ENCODE peak calls at places on chromosomes 4 and X, in four cellular contexts. S is NCI-H446 treated with DMSO at 0.1 percent for 48 hours, M is RPMI8226, Z is D341Med. H is an unnamed sample.

GRCh38 chrX:108020631-108021030 is 24.2 kb upstream of the VSIG1 start:
- DNase-seq in S (no peak), Z (no peak), M (peak; percentile 11), H (peak; percentile 1)

GRCh38 chr4:28082686-28083390 is 1222.2 kb downstream of the STIM2 start:
- DNase-seq in S (no peak), M (no peak), Z (no peak), H (no peak)

GRCh38 chr4:176393306-176394013 is 73.7 kb downstream of the SPCS3 start:
- DNase-seq in S (no peak), M (no peak), Z (no peak), H (no peak)

GRCh38 chr4:911221-911751 is 20.8 kb downstream of the GAK start:
- DNase-seq in M (no peak), S (no peak), Z (no peak), H (no peak)

GRCh38 chrX:43703211-43703791 is 47.2 kb downstream of the MAOA start:
- DNase-seq in M (no peak), Z (no peak), S (no peak), H (no peak)

GRCh38 chr4:72919937-72920336 is 149.6 kb downstream of the COX18 start:
- DNase-seq in Z (no peak), S (no peak), M (no peak), H (no peak)

GRCh38 chr4:114659386-114660008 is 60.9 kb downstream of the UGT8 start:
- DNase-seq in Z (peak; percentile 74), S (peak; percentile 35), M (peak; percentile 56), H (peak; percentile 64)

GRCh38 chrX:47706575-47706974 is 47.6 kb upstream of the UXT start:
- DNase-seq in S (no peak), Z (no peak), M (no peak), H (no peak)

GRCh38 chrX:25020391-25021131 is 4.8 kb upstream of the ARX start:
- DNase-seq in S (no peak), Z (peak; percentile 87), M (peak; percentile 35), H (peak; percentile 70)

GRCh38 chr4:63728480-63729177 is 680.6 kb downstream of the TECRL start:
- DNase-seq in S (no peak), M (no peak), Z (no peak), H (peak; percentile 18)

GRCh38 chr4:76677571-76678326 is 220.2 kb downstream of the SOWAHB start:
- DNase-seq in Z (no peak), M (no peak), S (no peak), H (no peak)

GRCh38 chrX:121146059-121146628 is 98.7 kb downstream of the GLUD2 start:
- DNase-seq in M (no peak), Z (no peak), S (no peak), H (no peak)

GRCh38 chrX:46965125-46965758 is 53.0 kb downstream of the JADE3 start:
- DNase-seq in Z (no peak), S (no peak), M (no peak), H (no peak)

GRCh38 chr4:88177981-88178632 is 19.7 kb upstream of the ABCG2 start:
- DNase-seq in M (peak; percentile 86), S (no peak), Z (no peak), H (no peak)

GRCh38 chrX:68186552-68187262 is 246.6 kb downstream of the OPHN1 start:
- DNase-seq in M (no peak), Z (no peak), S (no peak), H (no peak)

GRCh38 chr4:101790521-101791188 is at the start of gene BANK1:
- DNase-seq in M (peak; percentile 79), S (no peak), Z (peak; percentile 21), H (peak; percentile 89)

GRCh38 chrX:97763391-97763790 is 879.7 kb downstream of the RPA4 start:
- DNase-seq in M (no peak), Z (no peak), S (no peak), H (no peak)

GRCh38 chr4:53696956-53697685 is 105.8 kb upstream of the LNX1 start:
- DNase-seq in Z (no peak), S (peak; percentile 62), M (no peak), H (no peak)

GRCh38 chrX:63657821-63658220 is 127.2 kb downstream of the ARHGEF9 start:
- DNase-seq in M (no peak), S (no peak), Z (no peak), H (no peak)

GRCh38 chrX:139909716-139910115 is 23.1 kb downstream of the ATP11C start:
- DNase-seq in Z (no peak), S (no peak), M (no peak), H (no peak)

GRCh38 chr4:77050962-77051361 is 24.8 kb downstream of the CCNI start:
- DNase-seq in S (no peak), Z (no peak), M (no peak), H (no peak)

GRCh38 chr4:163988921-163989320 is 494.4 kb downstream of the TMA16 start:
- DNase-seq in M (no peak), Z (peak; percentile 66), S (no peak), H (no peak)

GRCh38 chr4:15714616-15715015 is 11.8 kb downstream of the BST1 start:
- DNase-seq in S (no peak), Z (no peak), M (no peak), H (no peak)

GRCh38 chr4:76836860-76837564 is 60.9 kb downstream of the SOWAHB start:
- DNase-seq in S (no peak), M (no peak), Z (no peak), H (no peak)

GRCh38 chrX:104084534-104085277 is 8.7 kb upstream of the TMSB15C start:
- DNase-seq in S (no peak), Z (no peak), M (no peak), H (no peak)

GRCh38 chr4:76640252-76640925 is 205.4 kb downstream of the SHROOM3 start:
- DNase-seq in M (no peak), S (peak; percentile 8), Z (no peak), H (no peak)

GRCh38 chrX:112043997-112044396 is 38.6 kb downstream of the TRPC5 start:
- DNase-seq in S (no peak), M (no peak), Z (no peak), H (peak; percentile 3)

GRCh38 chr4:151031831-151032605 is 16.9 kb upstream of the LRBA start:
- DNase-seq in M (no peak), Z (no peak), S (no peak), H (no peak)

GRCh38 chrX:19579485-19579884 is 64.2 kb upstream of the MAP3K15 start:
- DNase-seq in M (no peak), S (no peak), Z (no peak), H (no peak)

GRCh38 chr4:113476800-113477199 is 284.7 kb downstream of the CAMK2D start:
- DNase-seq in M (no peak), Z (no peak), S (no peak), H (no peak)